ENCODE peak calls at places on chromosomes 11 and 22, in nine cellular contexts. Y is PC-3, L is hepatocyte, X is GM23248, J is SK-N-SH, K is GM23338, O is OCI-LY7, F is HCT116, G is MM.1S. W is an unnamed sample.

GRCh38 chr11:66904055-66904454 is 47.2 kb downstream of the LRFN4 start:
- DNase-seq in Y (peak; percentile 83), L (peak; percentile 59), X (no peak), J (peak; percentile 6), K (no peak), O (no peak), F (peak; percentile 23), G (no peak), W (no peak)

GRCh38 chr11:126115253-126115540 is 52.5 kb upstream of the CDON start:
- DNase-seq in Y (peak; percentile 45), L (peak; percentile 68), X (peak; percentile 68), J (peak; percentile 84), K (no peak), O (no peak), F (no peak), G (no peak), W (no peak)

GRCh38 chr11:32792948-32793475 is 1.4 kb downstream of the CCDC73 start:
- DNase-seq in Y (peak; percentile 81), L (peak; percentile 66), X (peak; percentile 56), J (peak; percentile 39), K (peak; percentile 71), O (peak; percentile 56), F (peak; percentile 35), G (peak; percentile 64), W (peak; percentile 57)

GRCh38 chr11:107598225-107599139 is 7.5 kb downstream of the ELMOD1 start:
- DNase-seq in Y (peak; percentile 71), L (peak; percentile 23), X (peak; percentile 54), J (peak; percentile 45), K (peak; percentile 73), O (peak; percentile 6), F (peak; percentile 26), G (peak; percentile 64), W (peak; percentile 58)

GRCh38 chr22:46894081-46894671 is 131.7 kb downstream of the TBC1D22A start:
- DNase-seq in Y (no peak), L (no peak), X (peak; percentile 40), J (peak; percentile 54), K (no peak), O (no peak), F (no peak), G (no peak), W (no peak)

GRCh38 chr22:33030923-33031525 is 27.2 kb downstream of the SYN3 start:
- DNase-seq in Y (no peak), L (no peak), X (no peak), J (peak; percentile 36), K (no peak), O (no peak), F (no peak), G (no peak), W (no peak)

GRCh38 chr11:6217722-6218121 is 12.4 kb downstream of the C11orf42 start:
- DNase-seq in Y (no peak), L (no peak), X (no peak), J (no peak), K (no peak), O (no peak), F (no peak), G (no peak), W (no peak)

GRCh38 chr22:49486225-49486624 is 341.4 kb downstream of the BRD1 start:
- DNase-seq in Y (no peak), L (no peak), X (no peak), J (no peak), K (no peak), O (no peak), F (no peak), G (no peak), W (no peak)

GRCh38 chr11:74168838-74169237 is 2.0 kb downstream of the C2CD3 start:
- DNase-seq in Y (no peak), L (no peak), X (no peak), J (no peak), K (no peak), O (no peak), F (no peak), G (no peak), W (no peak)

GRCh38 chr22:29302681-29303465 is 3.6 kb upstream of the GAS2L1 start:
- DNase-seq in Y (no peak), L (no peak), X (no peak), J (peak; percentile 43), K (peak; percentile 21), O (no peak), F (no peak), G (no peak), W (no peak)

GRCh38 chr11:91489989-91490388 is 734.6 kb upstream of the FAT3 start:
- DNase-seq in Y (no peak), L (no peak), X (no peak), J (no peak), K (peak; percentile 50), O (no peak), F (no peak), G (no peak), W (peak; percentile 9)

GRCh38 chr22:36065775-36066544 is 37.3 kb upstream of the RBFOX2 start:
- DNase-seq in Y (peak; percentile 90), L (peak; percentile 97), X (peak; percentile 99), J (peak; percentile 91), K (peak; percentile 98), O (peak; percentile 81), F (peak; percentile 91), G (peak; percentile 79), W (peak; percentile 96)

GRCh38 chr11:12397953-12398352 is 20.6 kb downstream of the PARVA start:
- DNase-seq in Y (peak; percentile 28), L (peak; percentile 40), X (peak; percentile 96), J (no peak), K (no peak), O (no peak), F (no peak), G (no peak), W (no peak)

DNA sequence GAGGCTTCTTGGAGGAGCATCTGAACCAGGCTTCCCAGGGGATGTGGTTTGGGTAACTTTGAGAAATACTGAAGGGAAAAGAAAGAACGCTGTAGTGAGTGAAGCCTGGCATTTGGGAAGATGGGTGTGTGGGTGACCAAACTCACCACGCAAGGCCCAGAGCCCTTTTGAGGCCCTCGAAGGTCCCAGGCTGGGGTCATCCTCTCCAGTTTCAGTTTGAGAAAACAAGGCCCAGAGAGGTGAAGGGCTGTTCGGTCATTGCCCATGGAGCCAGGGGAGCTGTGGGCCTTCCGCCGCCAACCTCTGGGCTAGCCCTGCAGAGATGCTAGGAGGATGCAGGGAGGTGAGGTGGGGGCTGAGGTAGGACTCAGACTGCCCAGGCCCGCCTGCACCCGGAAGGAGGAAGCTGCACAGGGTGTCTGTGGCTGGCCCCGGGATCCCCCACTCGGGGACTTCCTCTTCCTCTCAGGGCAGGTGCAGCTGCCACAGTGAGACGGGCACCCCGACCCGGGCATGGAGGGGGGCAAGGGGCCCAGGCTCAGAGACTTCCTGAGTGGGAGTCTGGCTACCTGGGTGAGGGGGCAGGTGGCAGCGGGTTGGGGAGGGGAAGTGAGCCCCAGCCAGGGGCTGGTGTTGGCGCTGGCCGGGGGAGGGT is at the start of gene CCDC88B:
- DNase-seq in Y (no peak), L (peak; percentile 7), X (no peak), J (no peak), K (no peak), O (peak; percentile 92), F (no peak), G (peak; percentile 84), W (no peak)
- H3K4me1 ChIP-seq in Y (peaks cover 11% of the 10 kb centered on the region), L (peaks cover 5% of the 10 kb centered on the region), X (no peaks in the 10 kb centered on the region), J (peaks cover 4% of the 10 kb centered on the region), K (peaks cover 11% of the 10 kb centered on the region), O (peaks cover 57% of the 10 kb centered on the region), F (peaks cover 22% of the 10 kb centered on the region), G (peaks cover 7% of the 10 kb centered on the region), W (peaks cover 17% of the 10 kb centered on the region)

GRCh38 chr11:110077866-110078325 is 15.3 kb upstream of the ZC3H12C start:
- DNase-seq in Y (peak; percentile 92), L (peak; percentile 24), X (peak; percentile 93), J (no peak), K (peak; percentile 6), O (no peak), F (no peak), G (no peak), W (no peak)

GRCh38 chr11:110075822-110076208 is 17.4 kb upstream of the ZC3H12C start:
- DNase-seq in Y (no peak), L (no peak), X (no peak), J (no peak), K (no peak), O (no peak), F (no peak), G (no peak), W (no peak)

GRCh38 chr11:110077318-110077717 is 15.9 kb upstream of the ZC3H12C start:
- DNase-seq in Y (no peak), L (no peak), X (no peak), J (no peak), K (no peak), O (no peak), F (no peak), G (no peak), W (no peak)

GRCh38 chr11:110075087-110075821 is 17.9 kb upstream of the ZC3H12C start:
- DNase-seq in Y (peak; percentile 52), L (no peak), X (no peak), J (no peak), K (no peak), O (no peak), F (no peak), G (no peak), W (no peak)

GRCh38 chr11:110076388-110076965 is 16.7 kb upstream of the ZC3H12C start:
- DNase-seq in Y (peak; percentile 99), L (peak; percentile 75), X (peak; percentile 33), J (no peak), K (peak; percentile 55), O (no peak), F (no peak), G (no peak), W (no peak)
- TF ChIP-seq EZH2phosphoT487 in Y (no peak), L (no peak), X (no peak), J (no peak), K (no peak), O (no peak), F (no peak), G (no peak), W (no peak)

GRCh38 chr22:44023404-44024287 is 456 bp upstream of the PARVB start:
- DNase-seq in Y (peak; percentile 37), L (peak; percentile 65), X (peak; percentile 71), J (peak; percentile 87), K (peak; percentile 75), O (no peak), F (no peak), G (peak; percentile 54), W (peak; percentile 73)

GRCh38 chr22:44026066-44026629 is 2.0 kb downstream of the PARVB start:
- DNase-seq in Y (no peak), L (no peak), X (peak; percentile 79), J (no peak), K (no peak), O (no peak), F (no peak), G (no peak), W (no peak)

GRCh38 chr22:44024288-44024908 is at the start of gene PARVB:
- DNase-seq in Y (peak; percentile 6), L (peak; percentile 51), X (peak; percentile 71), J (peak; percentile 84), K (peak; percentile 42), O (no peak), F (no peak), G (peak; percentile 32), W (peak; percentile 45)

GRCh38 chr22:44026630-44027511 is 2.8 kb downstream of the PARVB start:
- DNase-seq in Y (no peak), L (no peak), X (peak; percentile 97), J (no peak), K (no peak), O (peak; percentile 79), F (no peak), G (peak; percentile 87), W (no peak)

GRCh38 chr22:44025171-44026065 is 1.3 kb downstream of the PARVB start:
- DNase-seq in Y (no peak), L (no peak), X (peak; percentile 16), J (no peak), K (peak; percentile 36), O (peak; percentile 72), F (no peak), G (peak; percentile 60), W (no peak)
- H3K4me3 ChIP-seq in Y (peak overlapping the region; percentile 71), L (no peak overlapping the region), X (peak overlapping the region; percentile 89), J (peak overlapping the region; percentile 53), K (peak overlapping the region; percentile 57), O (no peak overlapping the region), F (peak overlapping the region; percentile 59), G (peak overlapping the region; percentile 87), W (no peak overlapping the region)

GRCh38 chr11:65569973-65570918 is at the start of gene ZNRD2:
- DNase-seq in Y (peak; percentile 99), L (peak; percentile 99), X (peak; percentile 100), J (peak; percentile 95), K (peak; percentile 99), O (peak; percentile 99), F (peak; percentile 97), G (peak; percentile 99), W (peak; percentile 99)
- H3K4me1 ChIP-seq in Y (peaks cover 55% of the 10 kb centered on the region), L (peaks cover 43% of the 10 kb centered on the region), X (peaks cover 42% of the 10 kb centered on the region), J (peaks cover 41% of the 10 kb centered on the region), K (peaks cover 24% of the 10 kb centered on the region), O (peaks cover 62% of the 10 kb centered on the region), F (peaks cover 35% of the 10 kb centered on the region), G (peaks cover 25% of the 10 kb centered on the region), W (peaks cover 23% of the 10 kb centered on the region)

W was measured in neural progenitor cell.